ENCODE peak calls at places on chromosomes 6 and 20, in ten cellular contexts. E is pancreas, F is psoas muscle, W is HCT116, V is esophagus squamous epithelium, O is aorta, H is Peyer's patch, X is fibroblast of lung, P is left ventricle myocardium inferior, K is breast epithelium. Q is an unnamed sample.

GRCh38 chr6:25170640-25171039 is 108.5 kb upstream of the CARMIL1 start:
- DNase-seq in E (no peak), F (no peak), W (no peak), V (no peak), O (no peak), H (no peak), X (no peak), P (no peak), K (no peak), Q (no peak)

GRCh38 chr6:15780437-15780836 is 117.6 kb upstream of the DTNBP1 start:
- DNase-seq in E (no peak), F (no peak), W (no peak), V (no peak), O (no peak), H (no peak), X (no peak), P (no peak), K (no peak), Q (no peak)

GRCh38 chr6:2900821-2901644 is 2.1 kb downstream of the SERPINB9 start:
- DNase-seq in E (no peak), F (no peak), W (no peak), V (no peak), O (no peak), H (no peak), X (peak; percentile 29), P (no peak), K (no peak), Q (no peak)

GRCh38 chr6:44133003-44133931 is 5.9 kb downstream of the TMEM63B start:
- DNase-seq in E (no peak), F (peak; percentile 44), W (peak; percentile 15), V (no peak), O (peak; percentile 60), H (peak; percentile 62), X (peak; percentile 39), P (peak; percentile 55), K (peak; percentile 42), Q (peak; percentile 81)

GRCh38 chr6:10720229-10720959 is 2.5 kb upstream of the TMEM14C start:
- DNase-seq in E (peak; percentile 69), F (peak; percentile 45), W (no peak), V (no peak), O (peak; percentile 69), H (peak; percentile 76), X (peak; percentile 12), P (peak; percentile 61), K (no peak), Q (peak; percentile 80)

GRCh38 chr20:36394340-36394965 is 88.3 kb downstream of the DLGAP4 start:
- DNase-seq in E (no peak), F (no peak), W (no peak), V (no peak), O (no peak), H (peak; percentile 36), X (no peak), P (no peak), K (no peak), Q (no peak)

GRCh38 chr20:17747431-17747846 is 47.7 kb downstream of the BANF2 start:
- DNase-seq in E (no peak), F (peak; percentile 40), W (peak; percentile 29), V (no peak), O (no peak), H (no peak), X (peak; percentile 84), P (no peak), K (no peak), Q (no peak)

GRCh38 chr20:2468581-2469407 is 1.8 kb downstream of the SNRPB start:
- DNase-seq in E (no peak), F (no peak), W (no peak), V (no peak), O (no peak), H (no peak), X (peak; percentile 23), P (no peak), K (no peak), Q (no peak)

GRCh38 chr6:122809001-122809400 is 19.9 kb downstream of the SMPDL3A start:
- DNase-seq in E (no peak), F (no peak), W (no peak), V (no peak), O (no peak), H (no peak), X (peak; percentile 70), P (no peak), K (no peak), Q (no peak)

GRCh38 chr6:121479486-121480098 is 44.1 kb downstream of the GJA1 start:
- DNase-seq in E (no peak), F (no peak), W (peak; percentile 65), V (no peak), O (no peak), H (no peak), X (no peak), P (no peak), K (no peak), Q (no peak)

GRCh38 chr20:34037121-34037520 is 43.4 kb downstream of the RALY start:
- DNase-seq in E (no peak), F (no peak), W (no peak), V (no peak), O (no peak), H (no peak), X (no peak), P (no peak), K (no peak), Q (no peak)

GRCh38 chr6:82507112-82507511 is 143.5 kb downstream of the TPBG start:
- DNase-seq in E (no peak), F (no peak), W (no peak), V (no peak), O (no peak), H (no peak), X (no peak), P (no peak), K (no peak), Q (no peak)

GRCh38 chr20:61958773-61959172 is 106.9 kb downstream of the TAF4 start:
- DNase-seq in E (no peak), F (no peak), W (no peak), V (no peak), O (no peak), H (no peak), X (no peak), P (no peak), K (no peak), Q (peak; percentile 22)

GRCh38 chr6:51098801-51099200 is 280.1 kb downstream of the TFAP2B start:
- DNase-seq in E (no peak), F (no peak), W (no peak), V (no peak), O (no peak), H (no peak), X (no peak), P (no peak), K (no peak), Q (no peak)

GRCh38 chr6:111087871-111088667 is 766 bp downstream of the SLC16A10 start:
- DNase-seq in E (peak; percentile 73), F (no peak), W (peak; percentile 10), V (no peak), O (peak; percentile 58), H (peak; percentile 53), X (no peak), P (peak; percentile 19), K (no peak), Q (peak; percentile 71)

GRCh38 chr6:127100510-127101140 is 17.8 kb upstream of the RSPO3 start:
- DNase-seq in E (no peak), F (no peak), W (no peak), V (no peak), O (no peak), H (no peak), X (peak; percentile 63), P (no peak), K (no peak), Q (no peak)

GRCh38 chr6:116016846-116017545 is 43.7 kb downstream of the FRK start:
- DNase-seq in E (no peak), F (no peak), W (no peak), V (no peak), O (no peak), H (no peak), X (peak; percentile 90), P (no peak), K (no peak), Q (no peak)

DNA sequence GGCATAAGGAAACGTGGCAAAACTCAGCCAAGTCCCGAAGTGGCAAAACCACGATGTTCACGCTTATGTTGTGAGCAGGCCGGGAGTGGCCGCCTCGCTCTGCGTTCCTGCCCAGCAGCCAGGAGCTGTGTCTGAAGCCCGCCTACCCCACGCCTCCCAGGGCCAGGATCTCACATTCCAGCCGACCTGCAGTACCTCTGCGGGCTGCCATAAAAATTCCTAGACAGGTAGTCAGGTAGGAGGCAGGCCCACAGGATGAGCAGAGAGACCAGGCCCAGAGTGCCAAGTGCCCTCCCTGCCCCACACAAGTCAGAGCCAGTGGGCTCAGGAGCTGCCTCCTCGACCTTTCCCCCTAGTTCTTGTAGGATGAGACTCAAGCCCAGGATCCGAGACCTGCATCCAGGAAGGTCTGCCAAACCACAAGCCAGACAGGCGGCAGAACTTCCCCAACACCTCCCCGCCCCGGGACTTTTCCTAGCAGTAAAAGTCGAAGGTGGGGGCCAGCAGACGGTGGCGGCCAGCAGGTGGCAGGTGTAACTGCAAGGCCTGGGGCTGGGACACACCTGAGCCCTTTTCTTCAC is 16.7 kb downstream of the PMEPA1 start:
- DNase-seq in E (no peak), F (no peak), W (peak; percentile 62), V (no peak), O (no peak), H (peak; percentile 83), X (no peak), P (no peak), K (peak; percentile 91), Q (peak; percentile 76)
- H3K4me1 ChIP-seq in E (peaks cover 6% of the 10 kb centered on the region), F (peaks cover 31% of the 10 kb centered on the region), W (peaks cover 49% of the 10 kb centered on the region), V (peaks cover 40% of the 10 kb centered on the region), O (no peaks in the 10 kb centered on the region), H (no peaks in the 10 kb centered on the region), X (peaks cover 3% of the 10 kb centered on the region), P (peaks cover 83% of the 10 kb centered on the region), K (peaks cover 39% of the 10 kb centered on the region), Q (peaks cover 23% of the 10 kb centered on the region)

GRCh38 chr6:32109114-32109764 is at the start of gene TNXB:
- DNase-seq in E (no peak), F (peak; percentile 56), W (no peak), V (no peak), O (peak; percentile 53), H (no peak), X (no peak), P (peak; percentile 59), K (no peak), Q (no peak)
- H3K27me3 ChIP-seq in E (no peaks in the 10 kb centered on the region), F (no peaks in the 10 kb centered on the region), W (no peaks in the 10 kb centered on the region), V (no peaks in the 10 kb centered on the region), O (no peaks in the 10 kb centered on the region), H (no peaks in the 10 kb centered on the region), X (peaks cover 7% of the 10 kb centered on the region), P (no peaks in the 10 kb centered on the region), K (no peaks in the 10 kb centered on the region), Q (no peaks in the 10 kb centered on the region)

GRCh38 chr6:35092362-35093117 is 48.6 kb downstream of the TCP11 start:
- DNase-seq in E (no peak), F (peak; percentile 53), W (no peak), V (no peak), O (peak; percentile 75), H (no peak), X (peak; percentile 44), P (no peak), K (no peak), Q (no peak)
- H3K4me3 ChIP-seq in E (no peak overlapping the region), F (no peak overlapping the region), W (no peak overlapping the region), V (no peak overlapping the region), O (no peak overlapping the region), H (no peak overlapping the region), X (no peak overlapping the region), P (no peak overlapping the region), K (no peak overlapping the region), Q (no peak overlapping the region)

DNA sequence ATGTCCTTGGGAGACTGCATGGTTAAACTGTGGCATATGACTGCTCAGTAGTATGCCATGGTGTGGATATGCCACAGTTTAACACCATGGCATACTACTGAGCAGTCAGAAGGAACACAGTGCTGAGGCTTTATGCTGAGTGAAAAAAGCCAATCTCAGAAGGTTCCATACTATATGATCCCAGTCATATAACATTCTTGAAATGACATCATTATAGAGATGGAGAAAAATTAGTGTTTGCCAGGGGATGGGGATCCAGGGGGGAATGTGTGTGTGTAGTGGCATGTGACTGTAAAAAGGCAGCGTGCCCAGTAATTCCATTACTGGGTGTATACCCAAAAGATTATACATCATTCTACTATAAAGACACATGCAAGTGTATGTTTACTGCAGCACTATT is 85.8 kb downstream of the FOXF2 start:
- DNase-seq in E (no peak), F (no peak), W (no peak), V (no peak), O (no peak), H (no peak), X (no peak), P (no peak), K (no peak), Q (no peak)
- H3K4me1 ChIP-seq in E (no peaks in the 10 kb centered on the region), F (no peaks in the 10 kb centered on the region), W (peaks cover 7% of the 10 kb centered on the region), V (no peaks in the 10 kb centered on the region), O (no peaks in the 10 kb centered on the region), H (no peaks in the 10 kb centered on the region), X (peaks cover 15% of the 10 kb centered on the region), P (no peaks in the 10 kb centered on the region), K (no peaks in the 10 kb centered on the region), Q (peaks cover 3% of the 10 kb centered on the region)